ENCODE peak calls at places on chromosomes 1 and 21, in five cellular contexts. L is IMR-90, T is transverse colon, G is right atrium auricular region, W is pancreas. J is an unnamed sample.
A peak's percentile ranks its signal among the peaks of the same experiment; 100 is the strongest.

GRCh38 chr1:2595261-2595811 is 8.8 kb downstream of the PRXL2B start:
- DNase-seq in W (no peak), L (no peak), T (no peak), G (no peak), J (peak; percentile 43)

GRCh38 chr1:168135982-168136708 is 585 bp downstream of the GPR161 start:
- DNase-seq in G (no peak), L (peak; percentile 17), T (peak; percentile 62), W (peak; percentile 46), J (peak; percentile 55)

GRCh38 chr1:64623750-64624445 is 121.0 kb upstream of the RAVER2 start:
- DNase-seq in W (no peak), G (no peak), T (no peak), L (peak; percentile 41), J (no peak)

GRCh38 chr21:32372755-32373154 is 20.1 kb downstream of the URB1 start:
- DNase-seq in T (no peak), W (no peak), L (peak; percentile 23), G (no peak), J (no peak)

GRCh38 chr1:6601049-6601864 is 1.4 kb downstream of the KLHL21 start:
- DNase-seq in G (peak; percentile 93), L (peak; percentile 97), W (peak; percentile 86), T (peak; percentile 78), J (peak; percentile 75)

GRCh38 chr1:170939476-170939875 is 4.1 kb downstream of the MROH9 start:
- DNase-seq in G (no peak), W (no peak), L (no peak), T (no peak), J (no peak)

GRCh38 chr1:50667710-50668356 is 244.6 kb upstream of the DMRTA2 start:
- DNase-seq in L (peak; percentile 34), T (no peak), W (no peak), G (no peak), J (no peak)

GRCh38 chr1:57796609-57797008 is 372.7 kb upstream of the DAB1 start:
- DNase-seq in G (no peak), L (no peak), W (no peak), T (no peak), J (no peak)

GRCh38 chr1:82161651-82162238 is 361.0 kb downstream of the ADGRL2 start:
- DNase-seq in L (no peak), T (peak; percentile 11), G (no peak), W (no peak), J (no peak)

GRCh38 chr1:77469311-77469710 is 187.5 kb downstream of the AK5 start:
- DNase-seq in L (peak; percentile 7), G (no peak), W (no peak), T (no peak), J (no peak)
- H3K27ac ChIP-seq in L (no peak overlapping the region), G (no peak overlapping the region), W (no peak overlapping the region), T (no peak overlapping the region), J (no peak overlapping the region)

DNA sequence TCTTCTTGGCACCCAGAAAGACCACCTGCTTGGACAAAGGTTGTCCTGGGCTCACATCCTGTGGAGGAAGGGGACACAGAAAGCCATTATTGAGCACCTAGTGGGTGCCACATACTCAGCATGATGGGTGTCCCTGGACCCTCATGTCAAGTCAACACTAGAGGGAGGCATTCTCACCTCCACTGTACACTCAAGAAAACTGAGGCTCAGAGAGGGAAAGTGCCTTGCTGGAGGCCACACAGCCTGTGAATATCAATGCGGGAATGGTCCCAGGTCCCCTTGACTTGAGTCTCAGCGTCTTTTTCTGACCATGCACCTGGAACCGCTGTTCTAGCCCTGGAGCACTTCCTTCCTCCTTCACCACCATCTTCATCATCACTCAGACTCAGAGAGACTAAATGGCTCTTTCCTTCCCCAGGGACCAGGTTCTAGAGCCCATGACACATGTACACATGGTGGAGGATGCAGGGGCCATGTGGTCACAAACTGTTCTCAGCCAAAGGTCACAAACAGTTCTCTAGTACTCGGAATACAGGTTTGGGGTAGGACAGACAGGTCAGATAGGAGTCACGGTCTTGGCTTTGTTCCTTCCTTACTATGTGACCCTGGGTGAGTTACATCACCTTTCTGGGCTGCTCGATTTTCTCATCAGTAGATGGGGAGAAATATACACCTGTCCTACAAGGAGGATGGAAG is 89.2 kb upstream of the WNT4 start:
- DNase-seq in G (no peak), L (no peak), W (peak; percentile 4), T (no peak), J (no peak)
- TF ChIP-seq CTCF in G (no peak), L (no peak), W (no peak), T (no peak), J (peak; percentile 6)

GRCh38 chr1:108901106-108901505 is 24.3 kb downstream of the GPSM2 start:
- DNase-seq in T (no peak), W (no peak), G (no peak), L (no peak), J (no peak)
- H3K27ac ChIP-seq in T (no peak overlapping the region), W (no peak overlapping the region), G (no peak overlapping the region), L (no peak overlapping the region), J (no peak overlapping the region)

GRCh38 chr1:186806477-186806876 is 22.3 kb upstream of the PLA2G4A start:
- DNase-seq in T (no peak), L (peak; percentile 24), G (no peak), W (no peak), J (no peak)
- TF ChIP-seq CTCF in T (no peak), L (no peak), G (peak; percentile 29), W (no peak), J (peak; percentile 33)

GRCh38 chr1:172357753-172358152 is 62.7 kb upstream of the C1orf105 start:
- DNase-seq in T (no peak), L (no peak), W (no peak), G (no peak), J (no peak)

GRCh38 chr1:172360511-172360910 is 60.0 kb upstream of the C1orf105 start:
- DNase-seq in T (no peak), W (no peak), L (no peak), G (no peak), J (no peak)

GRCh38 chr1:172360960-172361359 is 59.5 kb upstream of the C1orf105 start:
- DNase-seq in T (no peak), L (no peak), W (no peak), G (no peak), J (no peak)

GRCh38 chr1:172356620-172357019 is 63.9 kb upstream of the C1orf105 start:
- DNase-seq in L (peak; percentile 92), W (no peak), G (no peak), T (peak; percentile 24), J (no peak)

DNA sequence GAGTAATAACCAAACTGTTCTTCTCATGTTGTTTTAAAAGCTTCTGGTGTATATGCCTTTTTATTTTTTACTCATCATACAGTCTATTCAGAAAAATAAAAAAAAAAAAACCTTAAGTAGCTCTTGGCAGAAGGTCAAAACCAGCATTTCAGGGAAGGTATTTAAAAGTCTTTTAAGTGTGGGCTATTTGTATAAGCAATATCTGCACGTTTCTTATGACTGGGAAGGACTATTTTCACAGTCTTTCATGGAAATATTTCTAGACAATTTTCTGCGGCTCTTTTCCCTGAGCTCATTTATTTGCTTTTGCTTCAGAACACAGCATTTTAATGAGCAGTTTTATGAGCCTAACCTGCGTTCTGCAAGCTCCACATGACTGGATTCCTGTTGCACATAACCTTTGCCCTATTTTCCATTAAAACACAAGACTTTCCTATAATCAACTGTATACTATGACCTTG is 60.9 kb upstream of the C1orf105 start:
- DNase-seq in G (no peak), L (peak; percentile 54), T (no peak), W (no peak), J (no peak)
- H3K27ac ChIP-seq in G (peak overlapping the region; percentile 76), L (no peak overlapping the region), T (peak overlapping the region; percentile 82), W (peak overlapping the region; percentile 57), J (peak overlapping the region; percentile 70)

GRCh38 chr1:181592261-181592859 is 109.0 kb downstream of the CACNA1E start:
- DNase-seq in W (no peak), L (no peak), T (no peak), G (no peak), J (no peak)

GRCh38 chr1:181593042-181593441 is 109.7 kb downstream of the CACNA1E start:
- DNase-seq in T (no peak), L (no peak), W (no peak), G (no peak), J (no peak)

GRCh38 chr1:181588631-181589030 is 105.3 kb downstream of the CACNA1E start:
- DNase-seq in W (no peak), L (no peak), T (no peak), G (no peak), J (no peak)

GRCh38 chr1:181583598-181583997 is 100.3 kb downstream of the CACNA1E start:
- DNase-seq in G (no peak), W (no peak), T (peak; percentile 14), L (no peak), J (no peak)

GRCh38 chr1:181587870-181588438 is 104.6 kb downstream of the CACNA1E start:
- DNase-seq in T (no peak), W (no peak), L (no peak), G (no peak), J (no peak)
- TF ChIP-seq CTCF in T (no peak), W (no peak), L (no peak), G (no peak), J (no peak)

DNA sequence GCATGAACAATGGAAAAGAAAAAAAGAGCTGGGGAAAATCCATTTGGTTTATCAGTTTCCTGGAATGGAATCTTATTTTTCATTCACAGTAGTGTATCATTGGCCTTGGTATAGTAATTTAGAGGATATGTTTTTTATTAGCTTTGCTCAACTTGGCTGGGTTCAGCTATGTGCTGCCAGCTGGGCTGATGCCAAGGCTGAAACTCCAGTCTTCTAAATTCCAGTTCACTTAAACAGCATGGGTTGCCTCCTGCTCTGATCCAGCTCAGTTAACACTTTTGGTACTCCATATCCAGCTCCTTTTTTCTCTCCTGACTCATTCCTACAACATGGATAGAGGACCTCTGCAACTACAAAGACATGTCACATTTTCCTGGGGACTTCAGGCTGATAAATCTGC is 80.7 kb upstream of the SLFNL1 start:
- DNase-seq in W (peak; percentile 91), G (peak; percentile 94), L (peak; percentile 97), T (peak; percentile 90), J (peak; percentile 79)
- H3K27ac ChIP-seq in W (no peak overlapping the region), G (peak overlapping the region; percentile 69), L (no peak overlapping the region), T (peak overlapping the region; percentile 78), J (no peak overlapping the region)

GRCh38 chr1:99587008-99587407 is 58.9 kb upstream of the PALMD start:
- DNase-seq in T (no peak), W (no peak), L (no peak), G (no peak), J (no peak)

GRCh38 chr1:99591886-99592285 is 54.0 kb upstream of the PALMD start:
- DNase-seq in T (no peak), L (no peak), G (no peak), W (no peak), J (no peak)

GRCh38 chr1:99590578-99591209 is 55.2 kb upstream of the PALMD start:
- DNase-seq in T (no peak), W (peak; percentile 18), L (peak; percentile 94), G (no peak), J (no peak)

GRCh38 chr1:99594205-99594604 is 51.7 kb upstream of the PALMD start:
- DNase-seq in G (no peak), L (no peak), W (no peak), T (no peak), J (no peak)

GRCh38 chr1:99589186-99589636 is 56.7 kb upstream of the PALMD start:
- DNase-seq in G (no peak), T (peak; percentile 27), L (no peak), W (no peak), J (no peak)
- TF ChIP-seq CTCF in G (no peak), T (no peak), L (no peak), W (no peak), J (no peak)

GRCh38 chr21:42390696-42391095 is 5.2 kb downstream of the TMPRSS3 start:
- DNase-seq in W (no peak), G (no peak), T (no peak), L (no peak), J (no peak)
- H3K27ac ChIP-seq in W (peak overlapping the region; percentile 77), G (no peak overlapping the region), T (no peak overlapping the region), L (no peak overlapping the region), J (no peak overlapping the region)

J was measured in lower lobe of right lung.